ENCODE peak calls at places on chromosomes 1 and 21, in eight cellular contexts. S is ascending aorta, W is ovary, K is tibial nerve, Y is heart left ventricle, L is lower lobe of right lung, T is esophagus squamous epithelium, B is left ventricle myocardium inferior. H is an unnamed sample.

GRCh38 chr21:27545754-27546349 is 579.0 kb upstream of the ADAMTS5 start:
- DNase-seq in S (no peak), W (no peak), K (no peak), Y (no peak), L (no peak), T (no peak), B (no peak), H (no peak)

GRCh38 chr1:31714442-31715096 is 10.8 kb upstream of the COL16A1 start:
- DNase-seq in S (peak; percentile 62), W (peak; percentile 94), K (peak; percentile 57), Y (peak; percentile 86), L (no peak), T (no peak), B (peak; percentile 69), H (peak; percentile 81)

GRCh38 chr1:207362962-207363858 is 41.7 kb downstream of the CD55 start:
- DNase-seq in S (no peak), W (no peak), K (no peak), Y (no peak), L (no peak), T (no peak), B (no peak), H (no peak)

GRCh38 chr1:173302890-173303829 is 96.0 kb upstream of the TNFSF4 start:
- DNase-seq in S (no peak), W (no peak), K (no peak), Y (no peak), L (no peak), T (no peak), B (no peak), H (peak; percentile 41)

GRCh38 chr1:67489643-67490042 is 59.4 kb upstream of the SERBP1 start:
- DNase-seq in S (no peak), W (no peak), K (no peak), Y (no peak), L (no peak), T (no peak), B (no peak), H (no peak)

GRCh38 chr1:193408782-193409293 is 222.4 kb upstream of the B3GALT2 start:
- DNase-seq in S (no peak), W (peak; percentile 89), K (peak; percentile 51), Y (peak; percentile 81), L (peak; percentile 66), T (no peak), B (peak; percentile 82), H (peak; percentile 75)

GRCh38 chr1:55774446-55774845 is 559.3 kb upstream of the USP24 start:
- DNase-seq in S (no peak), W (no peak), K (no peak), Y (no peak), L (no peak), T (no peak), B (no peak), H (no peak)

GRCh38 chr1:114482585-114482984 is 28.4 kb downstream of the TRIM33 start:
- DNase-seq in S (no peak), W (no peak), K (no peak), Y (no peak), L (no peak), T (no peak), B (no peak), H (no peak)

GRCh38 chr1:92951141-92951582 is 10.1 kb downstream of the DIPK1A start:
- DNase-seq in S (no peak), W (no peak), K (no peak), Y (no peak), L (no peak), T (no peak), B (no peak), H (no peak)

GRCh38 chr1:23916209-23917131 is 3.3 kb upstream of the CNR2 start:
- DNase-seq in S (peak; percentile 15), W (peak; percentile 49), K (peak; percentile 40), Y (peak; percentile 67), L (peak; percentile 80), T (no peak), B (peak; percentile 47), H (peak; percentile 51)

GRCh38 chr1:180627411-180627810 is 4.4 kb upstream of the XPR1 start:
- DNase-seq in S (no peak), W (no peak), K (no peak), Y (no peak), L (no peak), T (no peak), B (no peak), H (no peak)

GRCh38 chr1:109089242-109090015 is 1.1 kb upstream of the TMEM167B start:
- DNase-seq in S (no peak), W (peak; percentile 49), K (no peak), Y (peak; percentile 72), L (peak; percentile 74), T (no peak), B (peak; percentile 58), H (peak; percentile 68)

GRCh38 chr1:215160351-215160750 is 77.8 kb downstream of the KCNK2 start:
- DNase-seq in S (no peak), W (no peak), K (no peak), Y (no peak), L (no peak), T (no peak), B (no peak), H (no peak)

GRCh38 chr1:63033211-63033610 is 249.3 kb downstream of the ATG4C start:
- DNase-seq in S (no peak), W (no peak), K (no peak), Y (no peak), L (no peak), T (no peak), B (no peak), H (no peak)

GRCh38 chr1:216207154-216207553 is 216.1 kb downstream of the USH2A start:
- DNase-seq in S (no peak), W (no peak), K (no peak), Y (no peak), L (no peak), T (no peak), B (no peak), H (no peak)

GRCh38 chr1:25692560-25692959 is 76.0 kb downstream of the MAN1C1 start:
- DNase-seq in S (no peak), W (peak; percentile 35), K (no peak), Y (no peak), L (no peak), T (no peak), B (no peak), H (no peak)

DNA sequence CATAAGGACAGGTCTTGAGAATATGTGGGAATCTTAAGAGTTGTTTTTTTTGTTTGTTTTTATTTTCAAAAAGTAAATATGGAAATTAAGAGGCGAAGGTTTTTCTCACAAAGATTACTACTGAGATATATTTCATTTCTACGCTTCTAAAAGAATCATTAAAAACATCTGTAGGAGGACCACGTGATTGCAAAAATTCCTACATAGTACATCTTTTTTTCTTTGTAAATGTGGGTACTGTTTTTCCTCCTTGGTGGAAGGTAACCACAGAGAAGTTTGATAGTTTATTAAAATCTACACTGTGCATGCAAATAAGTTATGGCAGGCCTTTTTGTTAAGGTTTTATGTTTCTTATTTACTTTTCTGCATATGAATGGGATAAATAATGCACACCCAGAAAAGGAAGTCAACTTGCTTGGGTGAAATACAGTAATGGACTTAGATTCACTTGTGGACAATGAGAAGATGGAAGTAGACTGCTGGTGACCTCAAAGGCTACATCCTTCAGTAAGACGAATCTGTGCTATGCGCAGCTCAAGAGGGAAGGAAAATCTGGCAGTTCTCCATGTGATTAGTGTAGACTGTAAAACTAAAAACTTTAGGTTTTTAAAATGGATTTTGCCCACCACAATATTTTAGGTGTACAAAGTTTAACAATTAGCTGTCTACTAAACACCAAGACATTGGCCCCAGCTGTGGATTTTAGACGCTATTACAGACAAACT is 2.0 kb downstream of the AK5 start:
- DNase-seq in S (no peak), W (no peak), K (no peak), Y (no peak), L (no peak), T (no peak), B (no peak), H (no peak)
- H3K27ac ChIP-seq in S (no peak overlapping the region), W (no peak overlapping the region), K (no peak overlapping the region), Y (no peak overlapping the region), L (no peak overlapping the region), T (no peak overlapping the region), B (no peak overlapping the region), H (no peak overlapping the region)

GRCh38 chr1:182604835-182605164 is 611 bp upstream of the RGS16 start:
- DNase-seq in S (no peak), W (no peak), K (no peak), Y (no peak), L (no peak), T (no peak), B (no peak), H (no peak)
- H3K4me3 ChIP-seq in S (no peak overlapping the region), W (no peak overlapping the region), K (peak overlapping the region; percentile 49), Y (peak overlapping the region; percentile 70), L (peak overlapping the region; percentile 68), T (peak overlapping the region; percentile 73), B (peak overlapping the region; percentile 73), H (peak overlapping the region; percentile 53)

GRCh38 chr21:39314155-39315027 is 959 bp upstream of the BRWD1 start:
- DNase-seq in S (no peak), W (no peak), K (peak; percentile 31), Y (peak; percentile 60), L (peak; percentile 58), T (no peak), B (peak; percentile 45), H (peak; percentile 51)

GRCh38 chr21:39313457-39314154 is at the start of gene BRWD1:
- DNase-seq in S (no peak), W (peak; percentile 89), K (peak; percentile 74), Y (peak; percentile 88), L (peak; percentile 90), T (peak; percentile 20), B (peak; percentile 87), H (peak; percentile 83)

GRCh38 chr21:39312112-39313041 is 1.1 kb downstream of the BRWD1 start:
- DNase-seq in S (peak; percentile 60), W (peak; percentile 96), K (peak; percentile 88), Y (peak; percentile 94), L (peak; percentile 93), T (peak; percentile 69), B (peak; percentile 94), H (peak; percentile 96)

GRCh38 chr21:39313042-39313456 is 383 bp downstream of the BRWD1 start:
- DNase-seq in S (no peak), W (peak; percentile 75), K (peak; percentile 10), Y (peak; percentile 36), L (no peak), T (no peak), B (no peak), H (peak; percentile 46)

GRCh38 chr21:39311164-39311563 is 2.3 kb downstream of the BRWD1 start:
- DNase-seq in S (no peak), W (no peak), K (no peak), Y (no peak), L (no peak), T (no peak), B (no peak), H (no peak)
- H3K27ac ChIP-seq in S (no peak overlapping the region), W (no peak overlapping the region), K (no peak overlapping the region), Y (no peak overlapping the region), L (no peak overlapping the region), T (peak overlapping the region; percentile 99), B (no peak overlapping the region), H (no peak overlapping the region)

DNA sequence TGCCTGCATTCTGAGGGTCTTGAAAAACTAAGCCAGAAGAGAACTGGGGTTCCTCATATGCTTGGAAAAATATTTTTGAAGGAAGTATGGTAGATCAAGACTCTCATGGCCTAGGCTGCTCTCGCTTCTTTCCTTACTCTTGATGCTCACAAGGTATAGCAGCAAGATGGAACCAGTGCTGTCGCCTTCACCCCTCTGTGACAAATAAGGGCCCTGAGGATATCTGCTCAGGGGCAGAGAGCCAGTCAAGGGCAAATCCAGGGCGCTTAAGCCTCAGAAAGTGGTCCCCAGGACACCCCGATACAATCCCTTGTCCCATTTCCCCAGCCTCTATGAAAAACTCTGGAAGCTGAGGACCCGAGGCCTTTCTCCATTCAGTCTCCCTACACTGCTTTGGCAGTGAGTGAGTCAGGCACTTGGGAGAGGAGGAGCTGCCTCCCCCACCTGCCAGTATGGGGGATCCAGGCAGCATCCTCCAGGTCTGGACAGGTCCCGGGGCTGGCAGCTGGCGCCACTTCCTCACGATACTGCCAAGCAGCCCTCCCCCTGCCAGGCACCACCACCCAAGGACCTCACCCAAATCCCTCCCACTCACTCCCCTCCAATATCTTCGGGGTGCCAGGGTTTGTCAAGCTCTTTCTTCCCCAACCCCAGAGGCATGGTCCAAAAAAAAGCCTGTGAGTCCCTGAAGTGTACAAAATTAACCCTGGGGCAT is 1.3 kb downstream of the IGSF9 start:
- DNase-seq in S (no peak), W (no peak), K (no peak), Y (no peak), L (no peak), T (no peak), B (no peak), H (no peak)
- H3K4me3 ChIP-seq in S (no peak overlapping the region), W (no peak overlapping the region), K (no peak overlapping the region), Y (no peak overlapping the region), L (no peak overlapping the region), T (peak overlapping the region; percentile 73), B (no peak overlapping the region), H (no peak overlapping the region)